ENCODE peak calls at places on chromosomes 3 and 15, in four cellular contexts. B, K, P and I are unnamed samples. For H3K36me3, the result is how much of the 10 kb centered on the place peaks cover.

GRCh38 chr15:58529041-58529440 is 97.2 kb downstream of the LIPC start:
- DNase-seq in B (no peak), K (no peak), P (no peak), I (no peak)

GRCh38 chr3:37074178-37074577 is 80.9 kb downstream of the MLH1 start:
- DNase-seq in B (no peak), K (no peak), P (no peak), I (no peak)

GRCh38 chr3:170178631-170179030 is 2.9 kb downstream of the PHC3 start:
- DNase-seq in B (no peak), K (peak), P (no peak), I (peak)

GRCh38 chr3:10249833-10250232 is 1.6 kb downstream of the TATDN2 start:
- DNase-seq in B (no peak), K (no peak), P (no peak), I (no peak)

GRCh38 chr3:187902041-187902471 is 156.8 kb upstream of the BCL6 start:
- DNase-seq in B (no peak), K (no peak), P (no peak), I (no peak)

GRCh38 chr3:133881987-133882825 is 13.5 kb downstream of the RAB6B start:
- DNase-seq in B (no peak), K (peak), P (no peak), I (no peak)

GRCh38 chr15:73936181-73936580 is 9.9 kb downstream of the LOXL1 start:
- DNase-seq in B (no peak), K (no peak), P (no peak), I (no peak)

GRCh38 chr3:28053759-28054158 is 187.7 kb upstream of the CMC1 start:
- DNase-seq in B (no peak), K (no peak), P (peak), I (no peak)

GRCh38 chr3:183506674-183507290 is 48.7 kb downstream of the KLHL6 start:
- DNase-seq in B (no peak), K (no peak), P (no peak), I (no peak)

GRCh38 chr3:31066999-31067398 is 172.5 kb upstream of the GADL1 start:
- DNase-seq in B (peak), K (no peak), P (no peak), I (no peak)

GRCh38 chr15:72491768-72492167 is 17.6 kb downstream of the ARIH1 start:
- DNase-seq in B (no peak), K (no peak), P (peak), I (no peak)

GRCh38 chr3:112084980-112085697 is 1.1 kb upstream of the C3orf52 start:
- DNase-seq in B (no peak), K (no peak), P (no peak), I (no peak)

GRCh38 chr15:40470423-40471104 is at the start of gene CHST14:
- DNase-seq in B (peak), K (peak), P (no peak), I (peak)

GRCh38 chr15:33586791-33587697 is 276.3 kb downstream of the RYR3 start:
- DNase-seq in B (no peak), K (no peak), P (no peak), I (no peak)
- H3K36me3 ChIP-seq in B (under half), K (under half), P (under half), I (under half)

DNA sequence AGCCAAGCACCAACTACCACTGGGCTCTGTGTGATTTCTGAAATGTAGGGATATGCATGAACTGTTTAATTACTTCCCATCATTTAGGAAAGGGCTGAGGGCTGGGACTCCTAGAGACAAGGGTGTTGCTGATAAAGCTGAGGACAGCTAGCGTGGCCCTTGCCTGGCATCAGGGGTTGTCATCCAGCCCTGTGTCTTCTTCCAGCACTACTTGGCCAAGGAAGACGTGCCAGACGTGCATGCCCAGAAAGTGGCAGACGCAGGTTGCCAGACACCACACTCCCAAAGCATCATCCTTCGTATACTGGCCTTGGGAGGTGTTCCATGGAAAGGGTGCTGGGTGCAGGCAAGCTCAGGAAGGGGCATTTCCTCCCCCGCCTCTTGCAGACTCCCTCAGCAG is 64.8 kb downstream of the LRIG1 start:
- DNase-seq in B (no peak), K (no peak), P (no peak), I (no peak)
- H3K36me3 ChIP-seq in B (under half), K (under half), P (under half), I (under half)

DNA sequence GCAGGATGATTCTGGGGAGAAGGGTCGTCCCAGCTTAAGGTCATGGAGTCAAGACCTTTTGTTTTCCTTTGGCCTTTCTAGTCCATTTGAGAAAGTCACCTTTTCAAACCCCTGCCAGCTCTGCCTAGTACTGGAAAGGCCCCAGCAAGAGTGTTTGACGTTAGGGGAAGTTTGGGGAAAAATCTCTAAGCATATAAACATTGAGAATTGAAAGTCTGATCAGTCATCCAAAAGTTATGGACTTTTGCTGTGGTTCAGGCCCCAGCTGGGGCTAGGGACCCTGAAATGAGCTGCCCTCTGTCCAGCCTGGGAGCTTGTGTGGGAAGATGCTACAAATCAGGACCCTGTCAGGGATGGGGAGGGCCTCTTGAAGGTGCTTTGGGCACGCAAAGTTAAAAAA is 21.6 kb downstream of the SLC6A6 start:
- DNase-seq in B (no peak), K (no peak), P (no peak), I (no peak)
- H3K36me3 ChIP-seq in B (under half), K (under half), P (under half), I (under half)

DNA sequence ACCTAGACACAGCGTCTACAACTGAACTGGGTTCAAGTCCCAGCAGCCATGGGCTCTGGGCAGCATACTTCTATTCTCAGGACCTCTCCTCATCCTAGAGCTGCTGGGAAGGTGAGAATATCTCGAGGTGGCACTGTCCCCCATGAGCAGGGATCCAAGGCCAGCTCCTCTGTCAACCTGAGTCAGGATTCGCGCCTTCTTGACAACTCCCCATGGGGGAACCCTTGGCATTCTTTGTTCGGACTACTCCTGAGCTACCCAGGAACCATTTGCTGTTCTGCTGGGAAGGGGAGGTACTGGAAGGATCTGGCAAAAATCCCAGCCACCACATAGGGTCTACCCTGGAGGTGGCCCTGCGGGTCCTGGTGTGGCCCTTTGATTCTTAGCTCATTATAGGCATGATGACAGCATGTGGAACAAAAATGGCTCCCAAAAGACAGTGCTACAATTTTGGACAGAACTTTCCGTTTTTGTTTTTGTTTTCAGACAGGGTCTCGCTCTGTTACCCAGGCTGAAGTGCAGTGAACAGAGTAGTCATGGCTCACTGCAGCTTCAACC is 22.3 kb downstream of the PLXNB1 start:
- DNase-seq in B (no peak), K (no peak), P (no peak), I (peak)
- H3K36me3 ChIP-seq in B (under half), K (under half), P (under half), I (under half)

DNA sequence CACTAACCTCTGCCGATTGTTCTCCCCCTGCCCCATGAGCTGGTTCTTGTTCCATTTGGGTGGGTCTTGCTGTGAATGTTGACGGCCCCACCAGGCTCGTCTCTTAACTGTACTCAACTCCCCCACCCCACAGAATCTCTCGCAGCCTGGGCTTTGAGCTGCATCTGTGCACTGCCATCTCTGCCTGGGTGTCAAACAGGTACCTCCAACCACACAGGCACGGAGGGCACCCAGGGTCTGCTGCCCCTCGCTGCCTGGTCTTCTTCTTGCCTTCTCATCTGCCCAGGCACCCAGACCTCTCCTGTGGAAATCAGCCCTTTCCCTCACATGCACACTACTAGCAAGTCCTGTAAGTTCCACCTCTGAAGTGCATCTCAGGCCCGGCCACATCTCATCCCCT is 10.1 kb downstream of the TLR9 start:
- DNase-seq in B (no peak), K (no peak), P (no peak), I (no peak)
- H3K36me3 ChIP-seq in B (half or more), K (under half), P (under half), I (under half)

DNA sequence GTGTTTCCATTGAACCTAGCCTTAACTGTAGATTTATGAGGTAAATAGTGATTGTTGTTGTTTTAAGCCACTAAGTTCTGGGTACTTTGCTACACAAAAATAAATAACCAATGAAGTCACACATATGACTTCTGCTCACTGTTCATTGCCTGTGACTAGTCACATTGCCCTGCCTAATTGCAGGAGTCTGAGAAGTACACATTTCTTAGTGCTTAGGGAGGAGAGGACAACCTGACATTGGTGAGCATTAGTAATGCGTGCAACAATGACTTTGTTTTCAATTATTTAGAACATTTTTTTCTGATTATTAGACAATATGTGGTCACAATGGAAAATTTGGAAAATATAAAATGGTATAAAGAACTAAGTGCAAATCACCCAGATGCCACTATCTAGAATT is 133.2 kb upstream of the DAZL start:
- DNase-seq in B (no peak), K (no peak), P (no peak), I (no peak)
- H3K36me3 ChIP-seq in B (under half), K (under half), P (under half), I (under half)